ENCODE peak calls at places on chromosomes 4 and X, in eight cellular contexts. U is suprapubic skin, L is stomach, H is breast epithelium, O is H1, Z is endothelial cell of umbilical vein, N is HL-60, R is HCT116. P is an unnamed sample.
A peak's percentile ranks its signal among the peaks of the same experiment; 100 is the strongest.

GRCh38 chrX:69504626-69505612 is 793 bp downstream of the NALF2 start:
- DNase-seq in U (no peak), L (no peak), H (no peak), O (no peak), Z (no peak), N (no peak), R (no peak), P (no peak)

GRCh38 chr4:41446391-41446790 is 91.6 kb upstream of the LIMCH1 start:
- DNase-seq in U (no peak), L (no peak), H (no peak), O (no peak), Z (no peak), N (no peak), R (no peak), P (no peak)

GRCh38 chr4:163332526-163333405 is at the start of gene NPY1R:
- DNase-seq in U (no peak), L (peak; percentile 65), H (peak; percentile 74), O (peak; percentile 46), Z (peak; percentile 80), N (peak; percentile 13), R (peak; percentile 34), P (peak; percentile 81)

GRCh38 chrX:103376118-103376978 is at the start of gene BEX3:
- DNase-seq in U (peak; percentile 77), L (peak; percentile 66), H (peak; percentile 53), O (peak; percentile 56), Z (peak; percentile 55), N (no peak), R (no peak), P (peak; percentile 79)

GRCh38 chr4:145580906-145581305 is 38.3 kb upstream of the MMAA start:
- DNase-seq in U (no peak), L (no peak), H (no peak), O (no peak), Z (no peak), N (no peak), R (no peak), P (no peak)

GRCh38 chr4:140092094-140092820 is 61.7 kb downstream of the MAML3 start:
- DNase-seq in U (peak; percentile 80), L (peak; percentile 43), H (peak; percentile 53), O (peak; percentile 31), Z (peak; percentile 55), N (no peak), R (no peak), P (peak; percentile 77)

GRCh38 chrX:139554367-139554766 is 23.8 kb downstream of the F9 start:
- DNase-seq in U (no peak), L (no peak), H (no peak), O (no peak), Z (no peak), N (no peak), R (no peak), P (no peak)

GRCh38 chr4:165965503-165965902 is 92.5 kb downstream of the TLL1 start:
- DNase-seq in U (no peak), L (no peak), H (no peak), O (no peak), Z (no peak), N (no peak), R (no peak), P (no peak)

GRCh38 chr4:61149278-61149677 is 50.8 kb upstream of the ADGRL3 start:
- DNase-seq in U (no peak), L (no peak), H (no peak), O (no peak), Z (no peak), N (peak; percentile 17), R (no peak), P (no peak)

GRCh38 chr4:102564399-102564921 is 63.3 kb downstream of the NFKB1 start:
- DNase-seq in U (no peak), L (no peak), H (no peak), O (no peak), Z (no peak), N (no peak), R (no peak), P (no peak)

GRCh38 chr4:167183036-167183435 is 51.3 kb downstream of the SPOCK3 start:
- DNase-seq in U (no peak), L (no peak), H (no peak), O (no peak), Z (no peak), N (no peak), R (no peak), P (no peak)

GRCh38 chr4:169791064-169791463 is 33.3 kb upstream of the HPF1 start:
- DNase-seq in U (no peak), L (no peak), H (no peak), O (no peak), Z (no peak), N (no peak), R (no peak), P (no peak)
- TF ChIP-seq POLR2AphosphoS5 in U (no peak), L (no peak), H (no peak), O (no peak), Z (no peak), N (no peak), R (no peak), P (no peak)

GRCh38 chrX:106802388-106803275 is at the start of gene TBC1D8B:
- DNase-seq in U (peak; percentile 78), L (peak; percentile 83), H (peak; percentile 62), O (peak; percentile 39), Z (peak; percentile 91), N (no peak), R (peak; percentile 86), P (peak; percentile 75)
- TF ChIP-seq POLR2AphosphoS5 in U (no peak), L (peak; percentile 80), H (peak; percentile 56), O (no peak), Z (no peak), N (no peak), R (peak; percentile 78), P (peak; percentile 71)

GRCh38 chr4:88803600-88804096 is 106.0 kb upstream of the NAP1L5 start:
- DNase-seq in U (no peak), L (no peak), H (no peak), O (no peak), Z (peak; percentile 34), N (no peak), R (no peak), P (no peak)
- TF ChIP-seq POLR2AphosphoS5 in U (no peak), L (peak; percentile 74), H (peak; percentile 64), O (no peak), Z (no peak), N (no peak), R (no peak), P (peak; percentile 22)

GRCh38 chr4:76811604-76812412 is 86.1 kb downstream of the SOWAHB start:
- DNase-seq in U (no peak), L (no peak), H (no peak), O (no peak), Z (no peak), N (no peak), R (no peak), P (no peak)
- TF ChIP-seq POLR2AphosphoS5 in U (no peak), L (no peak), H (no peak), O (no peak), Z (no peak), N (no peak), R (no peak), P (peak; percentile 6)

GRCh38 chrX:18890724-18891560 is 93.0 kb downstream of the PHKA2 start:
- DNase-seq in U (peak; percentile 18), L (no peak), H (no peak), O (no peak), Z (no peak), N (no peak), R (no peak), P (peak; percentile 68)
- TF ChIP-seq POLR2AphosphoS5 in U (no peak), L (no peak), H (no peak), O (no peak), Z (no peak), N (no peak), R (no peak), P (no peak)

GRCh38 chrX:68432648-68433047 is 647 bp downstream of the OPHN1 start:
- DNase-seq in U (no peak), L (no peak), H (no peak), O (no peak), Z (peak; percentile 33), N (no peak), R (no peak), P (no peak)
- TF ChIP-seq POLR2AphosphoS5 in U (no peak), L (no peak), H (no peak), O (no peak), Z (no peak), N (no peak), R (no peak), P (no peak)

GRCh38 chrX:2434764-2435163 is 66.0 kb downstream of the DHRSX start:
- DNase-seq in U (no peak), L (no peak), H (no peak), O (no peak), Z (no peak), N (no peak), R (no peak), P (no peak)
- TF ChIP-seq POLR2AphosphoS5 in U (no peak), L (no peak), H (no peak), O (no peak), Z (no peak), N (no peak), R (no peak), P (no peak)

GRCh38 chrX:107676559-107677378 is 48.5 kb downstream of the PRPS1 start:
- DNase-seq in U (peak; percentile 91), L (peak; percentile 77), H (peak; percentile 82), O (no peak), Z (peak; percentile 82), N (no peak), R (peak; percentile 78), P (peak; percentile 92)
- TF ChIP-seq POLR2AphosphoS5 in U (no peak), L (peak; percentile 88), H (peak; percentile 88), O (no peak), Z (peak; percentile 28), N (no peak), R (peak; percentile 76), P (peak; percentile 88)